ENCODE peak calls at places on chromosomes 12 and 14, in five cellular contexts. One of them, this sample, is unnamed. For H3K27me3, the result is how much of the 10 kb centered on the place peaks cover.

GRCh38 chr14:74356892-74357575 is 8.8 kb downstream of the VRTN start:
- DNase-seq in SK-N-SH: no peak
- DNase-seq in GM12878: no peak
- DNase-seq in H1: no peak
- DNase-seq in K562: no peak
- DNase-seq in this sample: no peak

GRCh38 chr12:76084277-76085158 is at the start of gene NAP1L1:
- DNase-seq in K562: peak
- DNase-seq in GM12878: peak
- DNase-seq in H1: peak
- DNase-seq in SK-N-SH: peak
- DNase-seq in this sample: peak

GRCh38 chr14:72786377-72787350 is 107.2 kb downstream of the DPF3 start:
- DNase-seq in GM12878: no peak
- DNase-seq in SK-N-SH: no peak
- DNase-seq in K562: no peak
- DNase-seq in H1: no peak
- DNase-seq in this sample: no peak

GRCh38 chr12:9870311-9870866 is 1.2 kb upstream of the CLEC2B start:
- DNase-seq in GM12878: no peak
- DNase-seq in K562: no peak
- DNase-seq in H1: no peak
- DNase-seq in SK-N-SH: no peak
- DNase-seq in this sample: no peak

GRCh38 chr12:94941440-94941862 is 62.0 kb downstream of the NDUFA12 start:
- DNase-seq in SK-N-SH: peak
- DNase-seq in H1: no peak
- DNase-seq in K562: peak
- DNase-seq in GM12878: no peak
- DNase-seq in this sample: no peak

GRCh38 chr12:108826115-108826806 is 31.1 kb downstream of the SSH1 start:
- DNase-seq in SK-N-SH: peak
- DNase-seq in H1: no peak
- DNase-seq in GM12878: no peak
- DNase-seq in K562: peak
- DNase-seq in this sample: no peak

GRCh38 chr14:101964297-101965144 is at the start of gene DYNC1H1:
- DNase-seq in GM12878: peak
- DNase-seq in H1: peak
- DNase-seq in K562: peak
- DNase-seq in SK-N-SH: peak
- DNase-seq in this sample: peak

GRCh38 chr12:27709932-27710591 is 570 bp upstream of the MRPS35 start:
- DNase-seq in GM12878: peak
- DNase-seq in SK-N-SH: no peak
- DNase-seq in K562: no peak
- DNase-seq in H1: no peak
- DNase-seq in this sample: peak

GRCh38 chr14:63938198-63939005 is 85.6 kb downstream of the SYNE2 start:
- DNase-seq in H1: no peak
- DNase-seq in SK-N-SH: no peak
- DNase-seq in GM12878: peak
- DNase-seq in K562: no peak
- DNase-seq in this sample: no peak

GRCh38 chr14:95265106-95266094 is 54.3 kb downstream of the CLMN start:
- DNase-seq in GM12878: peak
- DNase-seq in K562: no peak
- DNase-seq in H1: no peak
- DNase-seq in SK-N-SH: no peak
- DNase-seq in this sample: peak

GRCh38 chr12:109461049-109461845 is 15.9 kb downstream of the KCTD10 start:
- DNase-seq in K562: peak
- DNase-seq in GM12878: no peak
- DNase-seq in SK-N-SH: no peak
- DNase-seq in H1: no peak
- DNase-seq in this sample: peak

DNA sequence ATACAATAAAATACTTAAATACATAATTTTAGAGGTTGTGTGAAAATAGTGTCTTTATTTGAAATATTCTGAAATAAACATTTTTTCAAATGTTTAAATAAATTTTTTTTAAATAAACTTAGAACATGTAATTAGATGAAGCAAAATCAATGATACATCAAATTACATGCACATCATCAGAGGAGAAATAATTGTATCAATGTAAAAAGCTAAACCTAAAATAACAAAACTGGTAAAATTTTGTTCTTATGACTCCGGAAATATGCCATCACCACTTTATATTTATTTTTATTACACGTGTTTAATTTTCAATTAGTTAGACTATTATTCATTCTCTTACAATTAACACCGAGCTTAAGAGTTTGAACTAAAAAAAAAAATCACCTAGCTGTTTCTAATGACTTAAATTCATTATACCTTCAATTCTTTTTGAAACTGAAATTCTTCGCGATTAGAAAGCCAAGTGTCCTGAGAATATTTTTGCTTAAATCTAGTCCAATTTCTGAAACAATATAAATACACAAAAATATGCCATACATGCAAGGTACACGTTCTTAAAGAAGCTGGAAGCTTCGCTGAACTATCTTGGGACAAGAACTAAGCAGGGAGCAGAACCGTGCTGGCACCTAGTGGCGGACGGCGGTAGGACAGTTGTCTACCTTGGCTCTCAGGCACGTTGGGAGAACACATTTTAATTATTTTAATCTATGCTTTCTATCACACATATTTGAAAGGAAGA is 230.5 kb downstream of the SLC25A21 start:
- DNase-seq in H1: peak
- DNase-seq in SK-N-SH: peak
- DNase-seq in GM12878: no peak
- DNase-seq in K562: peak
- DNase-seq in this sample: peak
- TF ChIP-seq GABPA in H1: no peak
- TF ChIP-seq GABPA in SK-N-SH: no peak
- TF ChIP-seq GABPA in GM12878: no peak
- TF ChIP-seq GABPA in K562: no peak
- TF ChIP-seq GABPA in this sample: no peak

GRCh38 chr12:41511247-41511646 is 323.1 kb downstream of the PDZRN4 start:
- DNase-seq in K562: no peak
- DNase-seq in H1: no peak
- DNase-seq in SK-N-SH: no peak
- DNase-seq in GM12878: no peak
- DNase-seq in this sample: no peak

GRCh38 chr12:41514907-41515306 is 326.8 kb downstream of the PDZRN4 start:
- DNase-seq in GM12878: no peak
- DNase-seq in H1: no peak
- DNase-seq in K562: no peak
- DNase-seq in SK-N-SH: peak
- DNase-seq in this sample: no peak

GRCh38 chr12:41512531-41512930 is 324.4 kb downstream of the PDZRN4 start:
- DNase-seq in GM12878: no peak
- DNase-seq in H1: no peak
- DNase-seq in K562: no peak
- DNase-seq in SK-N-SH: no peak
- DNase-seq in this sample: no peak

GRCh38 chr12:41515953-41516352 is 327.8 kb downstream of the PDZRN4 start:
- DNase-seq in H1: no peak
- DNase-seq in GM12878: no peak
- DNase-seq in K562: no peak
- DNase-seq in SK-N-SH: no peak
- DNase-seq in this sample: no peak

GRCh38 chr12:41514050-41514449 is 325.9 kb downstream of the PDZRN4 start:
- DNase-seq in SK-N-SH: no peak
- DNase-seq in H1: no peak
- DNase-seq in GM12878: no peak
- DNase-seq in K562: no peak
- DNase-seq in this sample: no peak
- H3K27me3 ChIP-seq in SK-N-SH: under half
- H3K27me3 ChIP-seq in H1: under half
- H3K27me3 ChIP-seq in GM12878: under half
- H3K27me3 ChIP-seq in K562: under half
- H3K27me3 ChIP-seq in this sample: under half

DNA sequence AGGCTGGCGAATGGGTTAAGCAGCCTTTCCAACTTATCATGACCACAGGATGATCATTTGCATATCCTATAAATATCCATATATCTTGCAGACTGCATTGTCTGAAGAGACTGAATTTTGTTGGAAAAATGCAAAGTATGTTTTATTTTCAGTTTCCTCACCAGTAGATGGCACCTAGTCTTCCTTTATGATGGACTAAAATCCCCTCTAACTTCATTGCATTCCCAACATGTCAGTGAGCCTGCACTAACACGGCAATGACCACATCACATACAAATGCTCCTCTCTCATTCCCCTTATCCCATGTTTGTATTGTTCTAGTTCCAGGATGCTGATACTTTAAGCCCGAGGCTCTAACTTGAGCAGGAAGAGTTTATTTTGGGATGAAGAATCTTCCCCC is 24.7 kb upstream of the MYBPC1 start:
- DNase-seq in SK-N-SH: peak
- DNase-seq in GM12878: no peak
- DNase-seq in H1: no peak
- DNase-seq in K562: no peak
- DNase-seq in this sample: no peak
- TF ChIP-seq CTCF in SK-N-SH: peak
- TF ChIP-seq CTCF in GM12878: peak
- TF ChIP-seq CTCF in H1: no peak
- TF ChIP-seq CTCF in K562: no peak
- TF ChIP-seq CTCF in this sample: no peak

GRCh38 chr12:124759841-124760508 is 103.7 kb downstream of the SCARB1 start:
- DNase-seq in GM12878: no peak
- DNase-seq in SK-N-SH: no peak
- DNase-seq in K562: no peak
- DNase-seq in H1: no peak
- DNase-seq in this sample: peak
- TF ChIP-seq GABPA in GM12878: no peak
- TF ChIP-seq GABPA in SK-N-SH: no peak
- TF ChIP-seq GABPA in K562: no peak
- TF ChIP-seq GABPA in H1: no peak
- TF ChIP-seq GABPA in this sample: no peak

DNA sequence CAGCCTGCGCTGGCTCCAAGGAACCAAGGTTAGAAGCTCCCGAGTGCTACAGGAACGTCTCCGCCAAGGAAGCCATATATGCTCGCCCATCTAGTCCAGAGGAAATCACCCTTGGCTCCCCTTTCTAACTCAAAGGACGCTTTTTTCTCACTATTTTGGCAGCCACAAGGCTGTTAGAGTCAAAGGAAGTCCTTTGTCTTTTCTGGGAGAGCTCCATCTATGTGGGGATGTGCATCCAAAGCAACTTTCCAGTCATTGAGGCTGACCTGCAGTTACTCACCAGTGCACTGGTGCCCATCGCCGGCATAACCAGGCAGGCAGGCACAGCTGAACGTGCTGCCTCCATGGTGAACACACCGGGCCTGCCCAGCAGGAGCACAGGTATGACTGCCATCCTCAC is 37.6 kb downstream of the RTRAF start:
- DNase-seq in H1: no peak
- DNase-seq in GM12878: no peak
- DNase-seq in K562: no peak
- DNase-seq in SK-N-SH: no peak
- DNase-seq in this sample: no peak
- H3K27me3 ChIP-seq in H1: under half
- H3K27me3 ChIP-seq in GM12878: under half
- H3K27me3 ChIP-seq in K562: under half
- H3K27me3 ChIP-seq in SK-N-SH: under half
- H3K27me3 ChIP-seq in this sample: under half

GRCh38 chr12:111589601-111590000 is 9.5 kb downstream of the ATXN2 start:
- DNase-seq in SK-N-SH: no peak
- DNase-seq in K562: no peak
- DNase-seq in GM12878: no peak
- DNase-seq in H1: no peak
- DNase-seq in this sample: no peak
- TF ChIP-seq CTCF in SK-N-SH: no peak
- TF ChIP-seq CTCF in K562: no peak
- TF ChIP-seq CTCF in GM12878: no peak
- TF ChIP-seq CTCF in H1: no peak
- TF ChIP-seq CTCF in this sample: no peak

DNA sequence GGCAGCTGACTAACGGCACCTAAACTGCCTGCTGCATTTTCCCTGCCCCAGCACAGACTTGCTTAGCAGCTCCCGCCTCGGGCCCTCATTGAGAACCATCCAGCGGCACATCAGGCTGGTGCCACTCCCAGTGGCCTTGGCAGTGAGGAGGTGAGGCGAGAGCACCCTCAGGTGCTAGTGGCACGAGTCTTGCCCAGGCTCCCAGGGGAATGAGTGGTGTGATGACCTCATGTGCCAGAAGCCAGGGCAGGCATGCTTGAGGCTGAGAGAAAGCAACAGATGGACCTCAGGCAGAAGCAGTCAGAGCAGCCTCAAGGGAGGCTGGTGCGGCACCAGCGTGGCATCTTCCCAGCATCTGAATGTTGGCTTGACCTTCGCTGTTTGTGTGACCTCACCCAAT is 60.2 kb downstream of the PRKCH start:
- DNase-seq in H1: no peak
- DNase-seq in SK-N-SH: no peak
- DNase-seq in K562: no peak
- DNase-seq in GM12878: no peak
- DNase-seq in this sample: no peak
- TF ChIP-seq GABPA in H1: no peak
- TF ChIP-seq GABPA in SK-N-SH: no peak
- TF ChIP-seq GABPA in K562: no peak
- TF ChIP-seq GABPA in GM12878: no peak
- TF ChIP-seq GABPA in this sample: no peak

DNA sequence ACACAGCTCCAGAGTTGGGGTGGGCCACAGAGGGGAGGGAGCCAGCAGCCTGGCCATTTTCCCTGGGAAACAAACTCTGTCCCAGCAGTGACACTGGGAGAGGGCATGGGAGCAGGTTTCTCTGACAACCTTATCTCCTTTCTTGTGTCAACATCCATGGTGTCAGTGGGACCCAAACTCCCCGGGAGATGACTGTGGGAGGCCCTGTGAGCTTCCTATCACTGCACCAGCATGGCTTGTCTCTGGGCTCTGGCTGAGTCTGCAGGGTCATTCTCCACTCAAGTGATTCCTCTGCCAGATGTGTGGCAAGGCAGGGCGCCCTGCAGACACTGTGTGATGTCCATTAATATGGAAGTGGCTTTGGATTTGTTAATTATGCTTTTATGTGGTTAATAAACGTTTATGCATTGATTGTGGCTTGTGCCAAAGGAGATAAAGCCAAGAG is 10.1 kb downstream of the LRTM2 start:
- DNase-seq in H1: no peak
- DNase-seq in GM12878: no peak
- DNase-seq in SK-N-SH: peak
- DNase-seq in K562: no peak
- DNase-seq in this sample: no peak
- H3K27me3 ChIP-seq in H1: under half
- H3K27me3 ChIP-seq in GM12878: under half
- H3K27me3 ChIP-seq in SK-N-SH: under half
- H3K27me3 ChIP-seq in K562: under half
- H3K27me3 ChIP-seq in this sample: under half

DNA sequence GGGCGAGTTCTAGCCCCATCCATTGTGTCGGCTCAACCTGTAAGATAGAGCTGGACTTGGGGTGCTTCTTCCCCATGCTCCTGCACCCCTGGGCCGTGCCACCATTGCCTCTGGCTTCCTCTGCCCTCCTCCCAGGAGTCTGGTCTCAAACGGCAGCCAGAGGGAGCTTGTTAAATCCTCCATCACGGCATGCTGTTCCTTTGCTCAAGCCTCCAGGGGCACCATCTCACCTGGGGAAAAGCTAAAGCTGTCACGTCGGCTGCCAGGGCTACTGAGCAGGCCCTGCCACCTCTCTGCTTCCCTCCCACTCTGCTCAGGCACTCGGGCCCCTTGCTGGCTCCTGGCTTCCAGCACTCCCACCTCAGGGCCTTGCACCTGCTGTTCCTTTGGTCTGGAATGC is 140.4 kb downstream of the RBM19 start:
- DNase-seq in GM12878: no peak
- DNase-seq in K562: no peak
- DNase-seq in SK-N-SH: no peak
- DNase-seq in H1: peak
- DNase-seq in this sample: no peak
- TF ChIP-seq CTCF in GM12878: no peak
- TF ChIP-seq CTCF in K562: peak
- TF ChIP-seq CTCF in SK-N-SH: no peak
- TF ChIP-seq CTCF in H1: peak
- TF ChIP-seq CTCF in this sample: no peak